ENCODE peak calls at places on chromosomes 4 and X, in four cellular contexts. W is fibroblast of lung, X is neural progenitor cell, P is MM.1S. C is an unnamed sample.

GRCh38 chrX:48703642-48704481 is 7.3 kb downstream of the SUV39H1 start:
- DNase-seq in W (peak; percentile 25), X (no peak), P (no peak), C (peak; percentile 18)

GRCh38 chr4:119189638-119190037 is 22.9 kb upstream of the USP53 start:
- DNase-seq in W (no peak), X (no peak), P (no peak), C (no peak)

GRCh38 chrX:17635231-17635630 is 102.1 kb upstream of the SCML1 start:
- DNase-seq in W (peak; percentile 58), X (peak; percentile 92), P (no peak), C (peak; percentile 91)

GRCh38 chrX:115616943-115617563 is 56.1 kb downstream of the PLS3 start:
- DNase-seq in W (peak; percentile 91), X (no peak), P (no peak), C (peak; percentile 55)

GRCh38 chr4:57426779-57427395 is 316.7 kb upstream of the IGFBP7 start:
- DNase-seq in W (peak; percentile 78), X (peak; percentile 89), P (peak; percentile 63), C (peak; percentile 90)

GRCh38 chrX:72713130-72713529 is 976 bp downstream of the PHKA1 start:
- DNase-seq in W (no peak), X (no peak), P (no peak), C (no peak)

GRCh38 chrX:123961268-123962005 is at the start of gene STAG2:
- DNase-seq in W (peak; percentile 81), X (peak; percentile 88), P (peak; percentile 44), C (peak; percentile 94)

GRCh38 chr4:52199574-52200338 is 148.7 kb downstream of the SPATA18 start:
- DNase-seq in W (peak; percentile 3), X (no peak), P (no peak), C (peak; percentile 23)

GRCh38 chrX:74521961-74522833 is 92.2 kb downstream of the RLIM start:
- DNase-seq in W (peak; percentile 67), X (no peak), P (no peak), C (no peak)

GRCh38 chrX:50107470-50107869 is 93.3 kb downstream of the AKAP4 start:
- DNase-seq in W (no peak), X (no peak), P (no peak), C (no peak)

GRCh38 chr4:24470681-24471622 is 113.4 kb downstream of the DHX15 start:
- DNase-seq in W (peak; percentile 64), X (peak; percentile 68), P (peak; percentile 30), C (peak; percentile 79)

GRCh38 chrX:138487866-138488265 is 223.7 kb downstream of the FGF13 start:
- DNase-seq in W (no peak), X (no peak), P (no peak), C (peak; percentile 44)

GRCh38 chr4:75848891-75849290 is 53.4 kb downstream of the PPEF2 start:
- DNase-seq in W (peak; percentile 76), X (no peak), P (no peak), C (no peak)

GRCh38 chrX:97705936-97706335 is 822.2 kb downstream of the RPA4 start:
- DNase-seq in W (no peak), X (peak; percentile 48), P (no peak), C (no peak)

GRCh38 chrX:133543654-133544053 is 128.4 kb upstream of the GPC4 start:
- DNase-seq in W (no peak), X (no peak), P (no peak), C (no peak)

GRCh38 chr4:28228575-28228974 is 1367.9 kb downstream of the STIM2 start:
- DNase-seq in W (no peak), X (no peak), P (no peak), C (no peak)

GRCh38 chr4:168848112-168848511 is 161.9 kb downstream of the CBR4 start:
- DNase-seq in W (peak; percentile 38), X (peak; percentile 29), P (no peak), C (no peak)

GRCh38 chrX:109880629-109881028 is 122.3 kb upstream of the TMEM164 start:
- DNase-seq in W (no peak), X (no peak), P (no peak), C (no peak)

GRCh38 chr4:18795794-18796193 is 774.2 kb upstream of the LCORL start:
- DNase-seq in W (no peak), X (no peak), P (no peak), C (no peak)

GRCh38 chr4:1492636-1493539 is 86.6 kb upstream of the NKX1-1 start:
- DNase-seq in W (no peak), X (no peak), P (no peak), C (no peak)

GRCh38 chrX:44071070-44071645 is 98.0 kb upstream of the NDP start:
- DNase-seq in W (peak; percentile 15), X (no peak), P (no peak), C (no peak)

GRCh38 chr4:107742196-107742595 is 22.2 kb upstream of the PAPSS1 start:
- DNase-seq in W (no peak), X (no peak), P (no peak), C (no peak)

GRCh38 chr4:141636077-141636770 is at the start of gene IL15:
- DNase-seq in W (peak; percentile 61), X (peak; percentile 48), P (peak; percentile 94), C (peak; percentile 72)

GRCh38 chrX:129540725-129541184 is 696 bp downstream of the OCRL start:
- DNase-seq in W (no peak), X (no peak), P (no peak), C (peak; percentile 13)

GRCh38 chr4:108172780-108173598 is 4.3 kb upstream of the LEF1 start:
- DNase-seq in W (peak; percentile 67), X (peak; percentile 77), P (peak; percentile 81), C (peak; percentile 75)

GRCh38 chr4:153008578-153009199 is 72.6 kb downstream of the FHDC1 start:
- DNase-seq in W (no peak), X (no peak), P (no peak), C (no peak)

GRCh38 chrX:9682456-9682855 is 83.2 kb downstream of the GPR143 start:
- DNase-seq in W (peak; percentile 25), X (peak; percentile 13), P (no peak), C (peak; percentile 40)

GRCh38 chr4:99462875-99463464 is 27.8 kb upstream of the ADH7 start:
- DNase-seq in W (peak; percentile 57), X (peak; percentile 81), P (peak; percentile 63), C (peak; percentile 80)

GRCh38 chr4:138438608-138439007 is 196.5 kb upstream of the SLC7A11 start:
- DNase-seq in W (peak; percentile 72), X (no peak), P (no peak), C (no peak)

GRCh38 chr4:25524616-25525146 is 131.0 kb upstream of the SLC34A2 start:
- DNase-seq in W (no peak), X (peak; percentile 25), P (no peak), C (no peak)

GRCh38 chr4:165384608-165385007 is 5.8 kb downstream of the CPE start:
- DNase-seq in W (peak; percentile 56), X (no peak), P (no peak), C (peak; percentile 58)

GRCh38 chr4:1008840-1009646 is 2.4 kb upstream of the FGFRL1 start:
- DNase-seq in W (no peak), X (no peak), P (no peak), C (peak; percentile 23)

GRCh38 chrX:31251336-31251735 is 179.5 kb upstream of the FTHL17 start:
- DNase-seq in W (no peak), X (no peak), P (no peak), C (no peak)

GRCh38 chr4:1793940-1794808 is 1.1 kb downstream of the FGFR3 start:
- DNase-seq in W (peak; percentile 23), X (peak; percentile 63), P (no peak), C (peak; percentile 57)

GRCh38 chr4:156242390-156242789 is 288.7 kb upstream of the CTSO start:
- DNase-seq in W (peak; percentile 54), X (no peak), P (no peak), C (no peak)

GRCh38 chr4:22661443-22661842 is 31.3 kb upstream of the GBA3 start:
- DNase-seq in W (peak; percentile 18), X (no peak), P (no peak), C (no peak)

GRCh38 chr4:88698539-88698938 is 910 bp upstream of the NAP1L5 start:
- DNase-seq in W (no peak), X (no peak), P (no peak), C (peak; percentile 44)

GRCh38 chrX:17744896-17745523 is 7.7 kb downstream of the SCML1 start:
- DNase-seq in W (no peak), X (no peak), P (peak; percentile 21), C (peak; percentile 0)

DNA sequence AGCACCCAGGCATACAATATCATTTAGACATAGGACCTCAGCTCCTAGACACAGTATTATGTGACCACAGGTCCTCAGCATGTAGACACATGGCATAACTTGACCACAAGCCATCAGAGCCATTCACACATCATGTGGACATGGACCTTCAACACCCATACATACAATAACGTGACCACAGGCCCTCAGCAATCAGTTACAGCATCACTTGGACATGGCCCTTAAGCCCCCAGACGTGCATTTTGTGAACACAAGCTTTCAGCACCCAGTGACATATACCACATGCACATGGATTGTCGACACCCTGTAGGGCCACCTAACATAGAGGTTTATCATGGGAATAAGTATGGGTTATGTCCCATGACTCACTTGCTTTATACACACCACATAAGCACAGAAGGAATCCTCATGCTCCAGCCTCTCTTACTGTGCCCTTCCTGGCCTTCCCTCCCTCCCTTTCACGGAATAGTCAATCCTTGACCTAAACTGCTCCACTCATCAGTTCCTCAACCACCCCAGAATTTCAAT is 1.9 kb downstream of the TSPYL2 start:
- DNase-seq in W (peak; percentile 15), X (no peak), P (no peak), C (no peak)
- H3K9ac ChIP-seq in W (no peak overlapping the region), X (no peak overlapping the region), P (no peak overlapping the region), C (no peak overlapping the region)

GRCh38 chr4:173074501-173074946 is 94.1 kb upstream of the GALNT7 start:
- DNase-seq in W (peak; percentile 97), X (peak; percentile 49), P (no peak), C (peak; percentile 95)
- H3K4me2 ChIP-seq in W (no peak overlapping the region), X (peak overlapping the region; percentile 20), P (no peak overlapping the region), C (no peak overlapping the region)

GRCh38 chr4:130510661-130511060 is 1414.7 kb downstream of the C4orf33 start:
- DNase-seq in W (no peak), X (no peak), P (no peak), C (no peak)

GRCh38 chr4:130511776-130512175 is 1415.8 kb downstream of the C4orf33 start:
- DNase-seq in W (no peak), X (no peak), P (no peak), C (no peak)
- H3K9ac ChIP-seq in W (no peak overlapping the region), X (no peak overlapping the region), P (no peak overlapping the region), C (no peak overlapping the region)

DNA sequence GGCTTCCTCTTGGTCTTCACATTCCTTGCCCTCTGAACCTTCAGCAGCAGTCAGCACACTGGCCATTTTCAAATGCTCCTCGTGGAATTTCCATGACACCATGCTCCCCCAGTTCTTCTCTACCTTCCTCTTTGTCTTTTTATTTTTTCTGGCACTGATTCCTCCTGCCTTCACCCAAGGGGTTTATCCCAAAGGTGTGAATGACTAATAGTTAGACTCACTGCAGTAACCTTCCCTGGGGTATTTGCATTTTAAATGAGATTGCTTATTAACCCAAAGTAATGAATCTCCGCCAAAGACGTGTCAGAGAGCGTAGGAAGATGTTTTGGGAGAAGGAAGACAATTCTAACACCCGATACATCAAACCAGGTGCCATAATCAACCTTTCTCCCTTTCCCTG is 36.2 kb downstream of the CD40LG start:
- DNase-seq in W (no peak), X (no peak), P (no peak), C (no peak)
- H3K4me2 ChIP-seq in W (no peak overlapping the region), X (no peak overlapping the region), P (no peak overlapping the region), C (no peak overlapping the region)

C was measured in mesendoderm.